ENCODE peak calls at places on chromosomes 11 and 22, in eight cellular contexts. B is tibial artery; W is adipocyte; F is HepG2; S is spleen; Q is stomach; A is CD8-positive, alpha-beta T cell; G is colonic mucosa. K is an unnamed sample.

GRCh38 chr11:3052109-3052479 is 5.1 kb downstream of the CARS1 start:
- DNase-seq in A (no peak), B (no peak), W (no peak), G (no peak), S (no peak), F (no peak), Q (no peak), K (no peak)

GRCh38 chr11:66697988-66698387 is 20.3 kb upstream of the RBM4B start:
- DNase-seq in W (no peak), B (no peak), F (no peak), Q (no peak), S (no peak), G (no peak), A (no peak), K (no peak)

GRCh38 chr22:35323305-35323704 is 23.6 kb downstream of the TOM1 start:
- DNase-seq in F (no peak), A (no peak), S (no peak), G (no peak), B (no peak), W (no peak), Q (no peak), K (no peak)

GRCh38 chr11:561148-562003 is 606 bp downstream of the RASSF7 start:
- DNase-seq in W (peak; percentile 52), A (no peak), G (peak; percentile 92), F (peak; percentile 87), Q (peak; percentile 89), S (no peak), B (no peak), K (peak; percentile 93)

GRCh38 chr22:37048133-37048532 is 3.4 kb upstream of the KCTD17 start:
- DNase-seq in B (no peak), S (no peak), W (peak; percentile 10), Q (no peak), G (no peak), F (no peak), A (no peak), K (no peak)

GRCh38 chr11:68962527-68963250 is 18.1 kb downstream of the MRGPRD start:
- DNase-seq in W (no peak), F (no peak), S (peak; percentile 46), B (no peak), G (no peak), A (no peak), Q (no peak), K (no peak)

GRCh38 chr11:69435161-69435990 is 46.1 kb upstream of the LINC01488 start:
- DNase-seq in S (peak; percentile 53), Q (no peak), W (no peak), B (no peak), F (no peak), G (no peak), A (no peak), K (no peak)

GRCh38 chr11:95589893-95590612 is 199.5 kb downstream of the FAM76B start:
- DNase-seq in Q (no peak), F (no peak), W (no peak), B (no peak), S (no peak), G (no peak), A (no peak), K (peak; percentile 12)

GRCh38 chr22:36541831-36542391 is 12.9 kb upstream of the EIF3D start:
- DNase-seq in Q (peak; percentile 35), B (no peak), F (no peak), A (no peak), W (peak; percentile 30), S (no peak), G (no peak), K (no peak)

GRCh38 chr11:92180664-92181251 is 43.9 kb upstream of the FAT3 start:
- DNase-seq in W (no peak), B (no peak), F (no peak), Q (no peak), S (no peak), G (no peak), A (no peak), K (no peak)

GRCh38 chr11:64233913-64234839 is at the start of gene VEGFB:
- DNase-seq in F (no peak), B (peak; percentile 75), S (peak; percentile 94), G (peak; percentile 79), W (peak; percentile 81), Q (peak; percentile 81), A (peak; percentile 67), K (peak; percentile 81)

DNA sequence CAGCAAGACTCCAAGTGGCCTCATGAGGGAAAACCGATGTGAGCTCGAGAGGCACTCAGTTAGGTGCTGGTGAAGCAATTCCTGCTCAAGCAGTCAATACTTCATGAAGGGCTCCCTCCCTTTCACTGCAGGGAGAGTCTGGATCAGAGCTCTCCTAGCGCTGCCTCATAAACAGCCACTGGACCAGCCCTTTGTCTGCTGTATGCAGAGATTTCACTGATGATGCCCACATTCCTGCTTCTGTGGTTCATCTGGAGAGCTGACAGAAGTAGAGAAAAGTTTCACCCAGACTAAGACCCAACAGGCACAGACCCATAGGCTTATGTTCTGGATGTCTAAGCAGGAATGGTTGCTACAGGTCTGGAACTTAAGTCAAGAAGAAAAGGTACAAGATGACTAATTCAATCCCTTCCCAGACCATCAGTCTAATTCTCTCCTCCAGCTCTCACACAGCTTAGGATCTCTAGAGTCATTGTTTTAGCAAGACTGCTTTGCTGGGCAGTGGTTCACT is 4.0 kb downstream of the UCP2 start:
- DNase-seq in W (peak; percentile 39), F (no peak), B (no peak), S (peak; percentile 18), A (no peak), G (no peak), Q (no peak), K (no peak)
- H3K4me1 ChIP-seq in W (peaks cover 43% of the 10 kb centered on the region), F (peaks cover 34% of the 10 kb centered on the region), B (peaks cover 8% of the 10 kb centered on the region), S (peaks cover 81% of the 10 kb centered on the region), A (peaks cover 72% of the 10 kb centered on the region), G (peaks cover 10% of the 10 kb centered on the region), Q (peaks cover 41% of the 10 kb centered on the region), K (peaks cover 34% of the 10 kb centered on the region)

DNA sequence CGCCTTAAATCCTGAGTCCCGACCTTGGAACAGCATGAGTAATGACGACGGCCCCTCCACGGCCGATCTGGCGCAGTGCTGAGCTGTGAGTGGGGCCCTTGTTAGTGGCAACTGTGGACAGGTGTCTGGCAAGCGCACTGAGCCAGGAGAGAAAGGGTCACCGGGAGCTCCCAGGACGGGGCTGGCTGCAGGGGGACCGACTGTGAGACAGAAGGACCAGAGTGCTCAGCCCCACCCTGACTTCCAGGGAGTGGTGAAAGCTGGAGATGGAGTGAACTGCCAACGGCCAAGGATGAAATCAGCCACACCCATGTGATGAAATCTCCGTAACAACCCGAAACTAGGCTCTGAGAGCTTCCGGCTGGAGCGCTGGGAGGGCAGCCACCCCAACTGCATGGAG is 228.6 kb downstream of the BRD1 start:
- DNase-seq in Q (no peak), G (no peak), B (no peak), F (no peak), A (no peak), S (peak; percentile 71), W (no peak), K (no peak)
- H3K9me3 ChIP-seq in Q (peaks cover 7% of the 10 kb centered on the region), G (no peaks in the 10 kb centered on the region), B (peaks cover 3% of the 10 kb centered on the region), F (no peaks in the 10 kb centered on the region), A (no peaks in the 10 kb centered on the region), S (peaks cover 4% of the 10 kb centered on the region), W (peaks cover 3% of the 10 kb centered on the region), K (no peaks in the 10 kb centered on the region)

GRCh38 chr11:7578276-7578955 is 64.6 kb downstream of the PPFIBP2 start:
- DNase-seq in B (no peak), G (no peak), A (no peak), W (no peak), Q (no peak), F (no peak), S (no peak), K (no peak)
- H3K4me3 ChIP-seq in B (peak overlapping the region; percentile 49), G (no peak overlapping the region), A (no peak overlapping the region), W (peak overlapping the region; percentile 77), Q (peak overlapping the region; percentile 31), F (no peak overlapping the region), S (no peak overlapping the region), K (no peak overlapping the region)

DNA sequence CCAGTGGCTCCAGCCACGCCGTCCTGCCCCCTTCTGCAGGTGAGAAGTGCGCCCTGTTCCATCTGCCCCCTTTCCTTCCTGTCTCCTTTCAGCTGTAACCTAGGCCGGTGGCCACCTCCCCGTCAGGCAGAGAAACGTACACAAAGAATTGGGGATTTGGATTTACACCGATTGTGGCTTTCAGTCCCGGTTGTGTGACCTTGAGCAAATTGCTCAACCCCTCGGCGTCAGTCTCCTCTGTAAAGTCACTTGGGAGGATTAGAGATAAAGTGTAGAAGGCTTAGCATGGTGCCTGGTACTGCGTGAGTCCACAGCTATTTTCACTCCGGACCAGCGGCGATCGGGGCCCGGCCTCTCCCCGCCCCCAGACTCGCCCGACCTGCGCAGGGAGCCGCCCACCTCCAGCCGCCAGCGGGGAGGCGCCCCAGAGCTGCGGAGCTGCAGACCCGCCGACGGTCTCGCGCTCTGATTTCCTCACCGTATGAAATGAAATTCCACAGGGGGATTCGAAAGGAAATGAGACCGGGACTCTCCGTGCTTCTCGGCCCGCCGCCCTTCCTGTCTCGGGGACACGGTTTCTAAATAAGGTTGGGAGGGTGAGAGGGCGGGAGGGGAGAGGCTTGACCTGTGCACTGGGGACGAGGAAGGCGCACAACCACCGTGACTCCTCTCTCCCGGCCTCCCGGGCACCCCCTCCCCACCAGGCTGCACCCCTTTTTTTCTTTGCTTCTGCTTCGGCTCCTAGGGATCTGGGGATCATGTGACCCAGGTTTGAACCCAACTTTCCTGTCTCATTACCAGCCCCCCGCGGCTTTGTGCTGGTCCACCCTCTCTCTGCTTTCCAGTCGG is 703 bp upstream of the FZD4 start:
- DNase-seq in A (no peak), Q (peak; percentile 89), W (peak; percentile 89), G (peak; percentile 79), S (peak; percentile 90), B (peak; percentile 91), F (peak; percentile 88), K (peak; percentile 90)
- H3K4me1 ChIP-seq in A (peaks cover 10% of the 10 kb centered on the region), Q (peaks cover 44% of the 10 kb centered on the region), W (peaks cover 25% of the 10 kb centered on the region), G (no peaks in the 10 kb centered on the region), S (peaks cover 17% of the 10 kb centered on the region), B (peaks cover 37% of the 10 kb centered on the region), F (peaks cover 47% of the 10 kb centered on the region), K (peaks cover 38% of the 10 kb centered on the region)

GRCh38 chr22:49674479-49674830 is 153.2 kb downstream of the BRD1 start:
- DNase-seq in W (no peak), F (no peak), S (no peak), B (no peak), Q (no peak), A (no peak), G (no peak), K (no peak)
- H3K9me3 ChIP-seq in W (peaks cover under 1% of the 10 kb centered on the region), F (no peaks in the 10 kb centered on the region), S (peaks cover 3% of the 10 kb centered on the region), B (no peaks in the 10 kb centered on the region), Q (no peaks in the 10 kb centered on the region), A (no peaks in the 10 kb centered on the region), G (no peaks in the 10 kb centered on the region), K (no peaks in the 10 kb centered on the region)

DNA sequence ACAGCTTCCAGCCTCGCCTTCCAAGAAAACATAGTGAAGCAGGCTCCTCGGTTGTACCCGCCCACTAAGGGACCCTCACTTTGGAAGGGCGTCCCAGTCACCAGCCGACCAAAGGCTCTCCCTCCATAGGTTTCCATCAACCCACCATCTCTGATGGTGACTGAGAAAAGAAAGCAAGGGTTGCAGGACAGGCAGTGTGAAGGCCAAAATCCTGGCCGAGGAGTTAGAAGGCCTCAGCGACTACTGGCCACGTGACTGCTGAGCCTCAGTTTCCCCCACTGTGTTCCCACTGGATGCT is 2.7 kb downstream of the FXYD6 start:
- DNase-seq in F (no peak), G (no peak), S (no peak), Q (no peak), W (no peak), B (no peak), A (no peak), K (no peak)
- H3K4me3 ChIP-seq in F (no peak overlapping the region), G (no peak overlapping the region), S (no peak overlapping the region), Q (no peak overlapping the region), W (no peak overlapping the region), B (no peak overlapping the region), A (no peak overlapping the region), K (no peak overlapping the region)

K was measured in body of pancreas.